ENCODE peak calls at places on chromosomes 3 and 15, in ten cellular contexts. A is Peyer's patch, H is lower lobe of right lung, W is Caco-2, L is uterus, V is psoas muscle, I is tibial artery, C is heart left ventricle, R is stomach, O is mucosa of descending colon. D is an unnamed sample.

GRCh38 chr3:77348244-77348855 is 308.5 kb downstream of the ROBO2 start:
- DNase-seq in A (no peak), H (no peak), W (peak; percentile 34), L (no peak), V (no peak), I (no peak), C (no peak), R (no peak), O (no peak), D (no peak)

GRCh38 chr3:23626442-23626841 is 179.3 kb upstream of the UBE2E1 start:
- DNase-seq in A (no peak), H (no peak), W (peak; percentile 21), L (no peak), V (no peak), I (no peak), C (no peak), R (no peak), O (no peak), D (no peak)

GRCh38 chr3:175057406-175057805 is 198.3 kb downstream of the NAALADL2 start:
- DNase-seq in A (no peak), H (no peak), W (no peak), L (no peak), V (no peak), I (no peak), C (no peak), R (no peak), O (no peak), D (no peak)

GRCh38 chr3:53805463-53806159 is 40.6 kb downstream of the CHDH start:
- DNase-seq in A (no peak), H (no peak), W (no peak), L (no peak), V (no peak), I (no peak), C (no peak), R (no peak), O (no peak), D (peak; percentile 53)

GRCh38 chr3:184765047-184765729 is 46.8 kb upstream of the VPS8 start:
- DNase-seq in A (no peak), H (no peak), W (no peak), L (no peak), V (peak; percentile 19), I (no peak), C (no peak), R (no peak), O (no peak), D (no peak)

GRCh38 chr3:61965770-61966131 is 404.4 kb downstream of the PTPRG start:
- DNase-seq in A (no peak), H (no peak), W (no peak), L (no peak), V (no peak), I (no peak), C (no peak), R (no peak), O (no peak), D (no peak)

GRCh38 chr3:36959821-36960220 is 15.0 kb upstream of the TRANK1 start:
- DNase-seq in A (no peak), H (no peak), W (no peak), L (no peak), V (no peak), I (no peak), C (no peak), R (no peak), O (no peak), D (no peak)

GRCh38 chr3:49614936-49615335 is 59.2 kb upstream of the APEH start:
- DNase-seq in A (no peak), H (no peak), W (no peak), L (no peak), V (no peak), I (peak; percentile 17), C (no peak), R (no peak), O (no peak), D (peak; percentile 9)

GRCh38 chr3:197613187-197613586 is 57.4 kb upstream of the BDH1 start:
- DNase-seq in A (no peak), H (no peak), W (no peak), L (no peak), V (no peak), I (no peak), C (no peak), R (no peak), O (no peak), D (no peak)

GRCh38 chr15:69105451-69105985 is 54.9 kb upstream of the GLCE start:
- DNase-seq in A (no peak), H (no peak), W (no peak), L (no peak), V (no peak), I (no peak), C (no peak), R (no peak), O (no peak), D (no peak)

GRCh38 chr15:83762367-83762766 is 108.4 kb downstream of the ADAMTSL3 start:
- DNase-seq in A (no peak), H (no peak), W (no peak), L (no peak), V (no peak), I (no peak), C (no peak), R (no peak), O (no peak), D (no peak)

GRCh38 chr15:37891754-37892368 is 42.6 kb upstream of the TMCO5A start:
- DNase-seq in A (no peak), H (no peak), W (peak; percentile 20), L (no peak), V (no peak), I (no peak), C (no peak), R (no peak), O (no peak), D (no peak)

GRCh38 chr3:32216172-32216783 is 22.2 kb upstream of the CMTM8 start:
- DNase-seq in A (no peak), H (no peak), W (peak; percentile 90), L (no peak), V (no peak), I (no peak), C (no peak), R (peak; percentile 46), O (peak; percentile 54), D (no peak)

GRCh38 chr15:38454687-38455071 is 752 bp downstream of the FAM98B start:
- DNase-seq in A (no peak), H (no peak), W (no peak), L (no peak), V (no peak), I (no peak), C (no peak), R (no peak), O (no peak), D (no peak)

GRCh38 chr3:192869131-192870027 is 48.3 kb downstream of the MB21D2 start:
- DNase-seq in A (no peak), H (no peak), W (no peak), L (no peak), V (peak; percentile 60), I (peak; percentile 71), C (no peak), R (no peak), O (no peak), D (no peak)

GRCh38 chr3:181971424-181971823 is 259.7 kb downstream of the SOX2 start:
- DNase-seq in A (no peak), H (no peak), W (no peak), L (no peak), V (no peak), I (no peak), C (no peak), R (no peak), O (no peak), D (no peak)

GRCh38 chr15:65083262-65083701 is 6.7 kb downstream of the KBTBD13 start:
- DNase-seq in A (no peak), H (peak; percentile 23), W (peak; percentile 39), L (peak; percentile 56), V (no peak), I (peak; percentile 64), C (no peak), R (no peak), O (no peak), D (peak; percentile 51)

GRCh38 chr3:152688313-152688712 is 146.6 kb upstream of the P2RY1 start:
- DNase-seq in A (no peak), H (no peak), W (no peak), L (no peak), V (no peak), I (no peak), C (no peak), R (no peak), O (no peak), D (no peak)

GRCh38 chr3:32577174-32577573 is 6.5 kb upstream of the DYNC1LI1 start:
- DNase-seq in A (no peak), H (no peak), W (no peak), L (no peak), V (no peak), I (no peak), C (no peak), R (no peak), O (no peak), D (no peak)

DNA sequence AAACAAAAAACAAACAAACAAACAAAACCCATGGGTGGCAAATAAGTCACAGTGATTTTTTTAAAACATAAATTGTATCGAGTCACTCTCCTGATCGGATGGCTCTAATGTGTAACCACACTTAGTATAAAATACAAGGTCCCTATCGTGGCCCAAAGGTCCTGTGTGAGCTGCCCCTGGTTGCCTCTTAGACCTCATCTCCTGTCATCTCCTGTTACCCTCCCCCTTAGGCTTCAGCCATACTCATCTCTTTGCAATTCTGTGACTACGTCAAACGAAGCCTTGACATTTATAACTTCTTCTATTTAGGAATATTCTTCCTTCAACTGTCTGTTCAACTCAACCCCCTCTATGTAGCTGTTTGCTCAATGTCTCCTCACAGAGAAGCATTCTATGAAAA is 43.9 kb upstream of the TTBK2 start:
- DNase-seq in A (no peak), H (no peak), W (no peak), L (no peak), V (no peak), I (no peak), C (no peak), R (no peak), O (no peak), D (no peak)
- H3K4me3 ChIP-seq in A (no peak overlapping the region), H (no peak overlapping the region), W (no peak overlapping the region), L (no peak overlapping the region), V (no peak overlapping the region), I (no peak overlapping the region), C (no peak overlapping the region), R (no peak overlapping the region), O (no peak overlapping the region), D (no peak overlapping the region)

GRCh38 chr15:57503051-57503702 is 88.5 kb upstream of the MYZAP start:
- DNase-seq in A (no peak), H (no peak), W (no peak), L (no peak), V (no peak), I (no peak), C (no peak), R (no peak), O (no peak), D (no peak)
- TF ChIP-seq CTCF in A (peak; percentile 9), H (no peak), W (peak; percentile 22), L (no peak), V (no peak), I (no peak), C (no peak), R (no peak), O (no peak), D (peak; percentile 9)

GRCh38 chr15:100008258-100008657 is 275.0 kb upstream of the LYSMD4 start:
- DNase-seq in A (no peak), H (no peak), W (no peak), L (no peak), V (no peak), I (no peak), C (no peak), R (no peak), O (no peak), D (no peak)
- H3K4me1 ChIP-seq in A (no peaks in the 10 kb centered on the region), H (no peaks in the 10 kb centered on the region), W (no peaks in the 10 kb centered on the region), L (no peaks in the 10 kb centered on the region), V (no peaks in the 10 kb centered on the region), I (no peaks in the 10 kb centered on the region), C (no peaks in the 10 kb centered on the region), R (no peaks in the 10 kb centered on the region), O (no peaks in the 10 kb centered on the region), D (no peaks in the 10 kb centered on the region)

GRCh38 chr3:45464336-45464809 is 76.0 kb downstream of the LARS2 start:
- DNase-seq in A (no peak), H (peak; percentile 51), W (peak; percentile 16), L (no peak), V (no peak), I (no peak), C (no peak), R (no peak), O (peak; percentile 27), D (no peak)
- H3K4me3 ChIP-seq in A (no peak overlapping the region), H (no peak overlapping the region), W (no peak overlapping the region), L (no peak overlapping the region), V (no peak overlapping the region), I (no peak overlapping the region), C (no peak overlapping the region), R (no peak overlapping the region), O (no peak overlapping the region), D (no peak overlapping the region)

D was measured in upper lobe of right lung.